ENCODE peak calls at places on chromosomes 16 and 17, in seven cellular contexts. M is frontal cortex; G is astrocyte; O is KBM-7; E is stimulated activated CD4-positive, alpha-beta T cell treated with anti-CD3 and anti-CD28 coated beads, Interleukin-4, amount 100 ng/mL, for 1 hour; F is mesothelial cell of epicardium; A is T-helper 1 cell. L is an unnamed sample.

GRCh38 chr16:71514476-71514875 is 11.8 kb upstream of the CHST4 start:
- DNase-seq in M (no peak), G (no peak), O (no peak), E (no peak), F (no peak), A (no peak), L (no peak)

GRCh38 chr17:8322078-8322477 is 12.0 kb downstream of the ARHGEF15 start:
- DNase-seq in M (no peak), G (no peak), O (no peak), E (no peak), F (no peak), A (no peak), L (no peak)

GRCh38 chr16:79415983-79416641 is 184.4 kb downstream of the MAF start:
- DNase-seq in M (no peak), G (no peak), O (no peak), E (no peak), F (no peak), A (peak; percentile 14), L (no peak)

GRCh38 chr17:74011963-74012362 is 191.5 kb upstream of the RPL38 start:
- DNase-seq in M (no peak), G (no peak), O (no peak), E (no peak), F (no peak), A (no peak), L (no peak)

GRCh38 chr16:3569851-3570250 is 7.4 kb downstream of the NLRC3 start:
- DNase-seq in M (no peak), G (no peak), O (no peak), E (no peak), F (no peak), A (no peak), L (no peak)

GRCh38 chr17:44074911-44075285 is 4.4 kb downstream of the G6PC3 start:
- DNase-seq in M (no peak), G (no peak), O (no peak), E (no peak), F (no peak), A (no peak), L (no peak)

GRCh38 chr17:57955183-57955952 is at the start of gene CUEDC1:
- DNase-seq in M (peak; percentile 86), G (no peak), O (no peak), E (peak; percentile 77), F (peak; percentile 66), A (peak; percentile 44), L (peak; percentile 55)

GRCh38 chr17:1362065-1362848 is 37.8 kb downstream of the YWHAE start:
- DNase-seq in M (no peak), G (peak; percentile 16), O (no peak), E (peak; percentile 24), F (no peak), A (peak; percentile 39), L (no peak)

GRCh38 chr16:57594531-57595031 is 33.8 kb upstream of the ADGRG1 start:
- DNase-seq in M (no peak), G (no peak), O (no peak), E (no peak), F (no peak), A (no peak), L (no peak)

GRCh38 chr16:74623214-74623842 is 16.4 kb upstream of the GLG1 start:
- DNase-seq in M (peak; percentile 55), G (peak; percentile 20), O (peak; percentile 63), E (no peak), F (no peak), A (peak; percentile 49), L (no peak)

GRCh38 chr16:87318158-87318644 is 1.0 kb upstream of the C16orf95 start:
- DNase-seq in M (no peak), G (no peak), O (no peak), E (no peak), F (no peak), A (no peak), L (no peak)

GRCh38 chr16:56409195-56409594 is 16.1 kb downstream of the AMFR start:
- DNase-seq in M (no peak), G (no peak), O (no peak), E (no peak), F (no peak), A (no peak), L (no peak)

GRCh38 chr16:75304521-75305363 is 53.3 kb upstream of the BCAR1 start:
- DNase-seq in M (no peak), G (peak; percentile 96), O (no peak), E (no peak), F (no peak), A (no peak), L (peak; percentile 45)

GRCh38 chr17:55266051-55266957 is 1.5 kb downstream of the HLF start:
- DNase-seq in M (no peak), G (no peak), O (no peak), E (peak; percentile 3), F (no peak), A (no peak), L (no peak)

GRCh38 chr16:50270510-50271147 is 4.3 kb downstream of the ADCY7 start:
- DNase-seq in M (no peak), G (no peak), O (no peak), E (no peak), F (no peak), A (no peak), L (no peak)

GRCh38 chr16:67260426-67261063 is 11.8 kb downstream of the SLC9A5 start:
- DNase-seq in M (no peak), G (no peak), O (peak; percentile 65), E (no peak), F (no peak), A (peak; percentile 34), L (no peak)